ENCODE peak calls at places on chromosomes 2 and 18, in four cellular contexts. W, A, N and B are unnamed samples.

GRCh38 chr2:20562540-20563225 is 88.2 kb downstream of the HS1BP3 start:
- DNase-seq in W (peak), N (peak), A (peak), B (no peak)

GRCh38 chr2:190563109-190563508 is 28.6 kb upstream of the NEMP2 start:
- DNase-seq in N (no peak), A (no peak), W (no peak), B (no peak)

GRCh38 chr2:67340118-67341011 is 56.8 kb upstream of the ETAA1 start:
- DNase-seq in N (no peak), W (no peak), A (no peak), B (no peak)

GRCh38 chr2:119760876-119761275 is 1.2 kb downstream of the PTPN4 start:
- DNase-seq in N (peak), A (peak), W (peak), B (no peak)

GRCh38 chr2:223601932-223602676 is at the start of gene SCG2:
- DNase-seq in W (peak), N (peak), A (peak), B (peak)

GRCh38 chr2:74374509-74375205 is 5.5 kb downstream of the DCTN1 start:
- DNase-seq in N (peak), W (peak), A (peak), B (peak)

GRCh38 chr2:44553456-44553855 is 191.7 kb downstream of the CAMKMT start:
- DNase-seq in N (no peak), W (peak), A (no peak), B (no peak)

GRCh38 chr2:118177318-118177717 is 89.0 kb downstream of the INSIG2 start:
- DNase-seq in N (no peak), W (no peak), A (no peak), B (no peak)

GRCh38 chr18:76922107-76922506 is 99.8 kb downstream of the ZNF236 start:
- DNase-seq in W (peak), N (peak), A (peak), B (no peak)

GRCh38 chr2:11753886-11754704 is 7.7 kb downstream of the LPIN1 start:
- DNase-seq in A (peak), W (peak), N (no peak), B (no peak)

GRCh38 chr2:41127351-41127750 is 675.5 kb upstream of the SLC8A1 start:
- DNase-seq in A (no peak), W (no peak), N (no peak), B (no peak)

GRCh38 chr2:38722271-38723115 is 28.7 kb downstream of the SRSF7 start:
- DNase-seq in N (no peak), A (no peak), W (no peak), B (no peak)

GRCh38 chr2:131408176-131408575 is 44.2 kb upstream of the RAB6D start:
- DNase-seq in N (no peak), W (no peak), A (no peak), B (no peak)

GRCh38 chr2:191115391-191115790 is 35.4 kb downstream of the STAT4 start:
- DNase-seq in N (no peak), W (no peak), A (no peak), B (no peak)

GRCh38 chr2:11764359-11764758 is 17.9 kb downstream of the LPIN1 start:
- DNase-seq in A (peak), W (no peak), N (no peak), B (peak)

GRCh38 chr2:191580581-191580980 is 97.4 kb upstream of the NABP1 start:
- DNase-seq in A (no peak), W (no peak), N (no peak), B (no peak)

GRCh38 chr18:31093294-31093693 is 8.9 kb downstream of the DSC2 start:
- DNase-seq in A (no peak), N (no peak), W (no peak), B (no peak)

GRCh38 chr2:107625982-107626381 is 200.7 kb upstream of the RGPD4 start:
- DNase-seq in A (no peak), W (no peak), N (no peak), B (no peak)

GRCh38 chr2:190879474-190880373 is 897 bp upstream of the GLS start:
- DNase-seq in N (no peak), A (no peak), W (no peak), B (peak)

GRCh38 chr18:34640273-34640672 is 69.8 kb upstream of the DTNA start:
- DNase-seq in N (no peak), W (no peak), A (no peak), B (no peak)

GRCh38 chr18:12639990-12640880 is 17.7 kb downstream of the SPIRE1 start:
- DNase-seq in W (peak), N (no peak), A (peak), B (no peak)